ENCODE peak calls at places on chromosomes 11 and 22, in ten cellular contexts. Q, U, G, T, L, V, N, P, H and Y are unnamed samples.

GRCh38 chr11:89463381-89463780 is 27.8 kb downstream of the NOX4 start:
- DNase-seq in N (no peak), P (no peak), Q (no peak), T (no peak), L (no peak), G (no peak), V (no peak), H (no peak), U (no peak), Y (no peak)

GRCh38 chr11:20050551-20051333 is 109.5 kb downstream of the DBX1 start:
- DNase-seq in G (no peak), U (no peak), V (no peak), N (no peak), L (peak), H (no peak), P (no peak), T (no peak), Q (no peak), Y (no peak)

GRCh38 chr11:64784813-64785581 is 6.7 kb upstream of the SF1 start:
- DNase-seq in U (no peak), P (peak), L (no peak), T (no peak), Q (no peak), G (no peak), N (no peak), V (no peak), H (no peak), Y (no peak)

GRCh38 chr11:70669871-70670683 is 271.7 kb downstream of the CTTN start:
- DNase-seq in H (no peak), G (no peak), T (no peak), L (no peak), U (no peak), Q (no peak), V (no peak), P (no peak), N (no peak), Y (no peak)

GRCh38 chr22:38292694-38293093 is 19.9 kb upstream of the TMEM184B start:
- DNase-seq in Q (no peak), U (no peak), V (no peak), G (no peak), P (no peak), T (no peak), N (no peak), H (no peak), L (no peak), Y (no peak)

GRCh38 chr11:130548491-130548833 is 100.0 kb downstream of the ADAMTS15 start:
- DNase-seq in P (no peak), U (no peak), H (no peak), Q (no peak), V (no peak), L (no peak), T (no peak), G (no peak), N (no peak), Y (no peak)

GRCh38 chr11:111631666-111632039 is 29.4 kb downstream of the SIK2 start:
- DNase-seq in Q (no peak), L (no peak), T (no peak), V (no peak), N (no peak), G (no peak), U (peak), P (no peak), H (no peak), Y (no peak)

GRCh38 chr11:46149342-46149741 is 28.1 kb upstream of the PHF21A start:
- DNase-seq in N (no peak), P (no peak), G (no peak), V (no peak), L (no peak), T (no peak), H (no peak), U (no peak), Q (no peak), Y (no peak)

GRCh38 chr11:71221201-71221600 is 31.2 kb downstream of the SHANK2 start:
- DNase-seq in V (no peak), Q (no peak), G (no peak), L (no peak), N (no peak), U (no peak), H (no peak), T (no peak), P (no peak), Y (no peak)

GRCh38 chr11:12150831-12151382 is 40.5 kb downstream of the MICAL2 start:
- DNase-seq in G (peak), Q (no peak), N (no peak), V (no peak), L (no peak), U (peak), T (no peak), P (no peak), H (no peak), Y (no peak)

GRCh38 chr11:93984205-93984586 is 37.0 kb upstream of the HEPHL1 start:
- DNase-seq in U (no peak), H (no peak), T (no peak), N (no peak), L (no peak), V (no peak), P (no peak), G (no peak), Q (no peak), Y (no peak)

GRCh38 chr22:22171357-22172218 is 73.0 kb upstream of the VPREB1 start:
- DNase-seq in T (no peak), U (no peak), G (no peak), Q (no peak), L (peak), H (no peak), N (no peak), V (no peak), P (no peak), Y (no peak)

GRCh38 chr22:18148508-18148965 is 1.4 kb upstream of the USP18 start:
- DNase-seq in U (no peak), P (no peak), Q (no peak), H (no peak), G (no peak), T (no peak), V (no peak), L (no peak), N (no peak), Y (no peak)

GRCh38 chr11:205221-206001 is 1.8 kb downstream of the BET1L start:
- DNase-seq in P (no peak), V (no peak), Q (no peak), U (no peak), G (no peak), T (no peak), H (peak), L (no peak), N (no peak), Y (no peak)

GRCh38 chr11:78645226-78646202 is 70.8 kb upstream of the NARS2 start:
- DNase-seq in Q (peak), G (peak), U (peak), L (peak), N (peak), T (no peak), V (peak), H (peak), P (peak), Y (peak)

GRCh38 chr11:66478823-66479740 is 1.2 kb upstream of the DPP3 start:
- DNase-seq in G (peak), L (no peak), N (no peak), H (peak), V (peak), P (peak), Q (no peak), U (peak), T (no peak), Y (no peak)

GRCh38 chr11:104883342-104883741 is 14.9 kb downstream of the CASP12 start:
- DNase-seq in V (no peak), L (no peak), H (no peak), U (peak), P (no peak), N (no peak), Q (no peak), G (no peak), T (no peak), Y (no peak)

GRCh38 chr11:69209421-69209820 is 53.7 kb downstream of the SMIM38 start:
- DNase-seq in Q (no peak), P (no peak), N (no peak), G (no peak), V (no peak), L (no peak), U (no peak), H (no peak), T (no peak), Y (no peak)

GRCh38 chr11:121248496-121248895 is 44.1 kb upstream of the SC5D start:
- DNase-seq in Q (no peak), L (no peak), U (no peak), G (no peak), V (no peak), P (no peak), H (no peak), T (no peak), N (no peak), Y (no peak)

GRCh38 chr22:46830001-46830715 is 67.7 kb downstream of the TBC1D22A start:
- DNase-seq in H (peak), U (no peak), Q (peak), L (no peak), T (no peak), P (no peak), N (no peak), G (no peak), V (no peak), Y (no peak)

GRCh38 chr11:131966667-131967066 is 596.3 kb downstream of the NTM start:
- DNase-seq in L (no peak), N (no peak), U (no peak), T (no peak), P (no peak), H (no peak), Q (no peak), V (no peak), G (no peak), Y (no peak)

GRCh38 chr22:17846326-17846992 is 72.2 kb upstream of the BID start:
- DNase-seq in H (no peak), T (no peak), Q (no peak), U (no peak), G (no peak), V (peak), P (no peak), N (no peak), L (no peak), Y (no peak)

GRCh38 chr11:65180877-65181568 is 705 bp upstream of the CAPN1 start:
- DNase-seq in Q (peak), V (peak), G (peak), N (peak), U (peak), P (peak), L (peak), T (peak), H (peak), Y (peak)

GRCh38 chr11:92981508-92982043 is 12.1 kb downstream of the MTNR1B start:
- DNase-seq in U (no peak), H (no peak), P (no peak), N (no peak), V (no peak), G (no peak), Q (no peak), L (no peak), T (no peak), Y (no peak)

GRCh38 chr11:19595840-19596751 is 116.5 kb upstream of the NAV2 start:
- DNase-seq in V (no peak), U (no peak), N (no peak), T (no peak), L (no peak), H (no peak), P (no peak), Q (no peak), G (no peak), Y (no peak)

GRCh38 chr11:23201936-23202522 is 341.8 kb upstream of the CCDC179 start:
- DNase-seq in U (no peak), P (no peak), V (no peak), T (no peak), L (no peak), H (no peak), Q (no peak), G (no peak), N (no peak), Y (no peak)

GRCh38 chr11:128653828-128654231 is 40.0 kb upstream of the FLI1 start:
- DNase-seq in H (peak), G (no peak), L (peak), P (no peak), V (no peak), N (no peak), Q (no peak), U (no peak), T (no peak), Y (no peak)

GRCh38 chr22:33922268-33922667 is 2.0 kb upstream of the LARGE1 start:
- DNase-seq in V (peak), T (peak), P (no peak), U (peak), N (no peak), G (peak), H (no peak), L (peak), Q (peak), Y (no peak)

GRCh38 chr22:37317698-37318210 is 35.4 kb downstream of the CYTH4 start:
- DNase-seq in P (no peak), N (no peak), L (no peak), U (no peak), H (no peak), Q (no peak), G (no peak), V (no peak), T (no peak), Y (no peak)

GRCh38 chr22:50170453-50171318 is at the start of gene PANX2:
- DNase-seq in U (no peak), T (no peak), V (peak), N (no peak), P (no peak), H (no peak), L (no peak), Q (no peak), G (no peak), Y (no peak)